ENCODE peak calls at places on chromosomes 4 and X, in seven cellular contexts. D, E, T, I, F, G and J are unnamed samples.

GRCh38 chrX:52923781-52924241 is 26.7 kb downstream of the FAM156B start:
- DNase-seq in E (no peak), D (peak; percentile 29), I (no peak), F (no peak), T (no peak), G (no peak), J (no peak)

GRCh38 chr4:159498371-159499115 is 395.7 kb downstream of the RAPGEF2 start:
- DNase-seq in E (no peak), F (no peak), I (no peak), D (no peak), T (no peak), G (no peak), J (no peak)

GRCh38 chr4:128570380-128570779 is 239.1 kb upstream of the JADE1 start:
- DNase-seq in G (no peak), I (no peak), D (peak; percentile 74), E (no peak), F (no peak), T (no peak), J (no peak)

GRCh38 chrX:155747520-155747919 is 133.6 kb upstream of the VAMP7 start:
- DNase-seq in E (no peak), G (no peak), F (peak; percentile 57), D (no peak), T (no peak), I (no peak), J (no peak)

GRCh38 chrX:46327229-46328081 is 217.8 kb downstream of the ZNF674 start:
- DNase-seq in I (no peak), G (no peak), T (no peak), E (no peak), D (no peak), F (peak; percentile 56), J (peak; percentile 87)

GRCh38 chrX:55011294-55011693 is 11.1 kb downstream of the APEX2 start:
- DNase-seq in T (no peak), E (no peak), D (no peak), F (no peak), G (no peak), I (no peak), J (no peak)

GRCh38 chr4:168248311-168248710 is 70.2 kb downstream of the DDX60 start:
- DNase-seq in T (no peak), E (no peak), I (no peak), G (no peak), F (no peak), D (no peak), J (no peak)

GRCh38 chr4:140876597-140877364 is 120.6 kb upstream of the TBC1D9 start:
- DNase-seq in I (no peak), G (no peak), E (peak; percentile 13), D (no peak), F (no peak), T (no peak), J (no peak)

GRCh38 chrX:42934020-42934701 is 156.2 kb upstream of the PPP1R2C start:
- DNase-seq in F (no peak), E (no peak), D (no peak), T (no peak), I (no peak), G (no peak), J (no peak)

GRCh38 chrX:4762196-4762595 is 1048.7 kb upstream of the PRKX start:
- DNase-seq in G (no peak), I (no peak), F (no peak), D (no peak), E (no peak), T (no peak), J (no peak)

GRCh38 chr4:185033950-185034349 is 15.7 kb downstream of the HELT start:
- DNase-seq in D (no peak), F (no peak), E (no peak), T (no peak), I (no peak), G (no peak), J (no peak)

GRCh38 chr4:14871676-14872430 is 130.4 kb upstream of the CPEB2 start:
- DNase-seq in E (no peak), D (peak; percentile 30), T (no peak), G (no peak), F (peak; percentile 54), I (no peak), J (peak; percentile 27)